ENCODE peak calls at places on chromosomes 7 and 10, in four cellular contexts. One of them, this sample, is unnamed.

GRCh38 chr7:140029072-140029471 is 33.7 kb downstream of the PARP12 start:
- DNase-seq in HEK293T: no peak
- DNase-seq in WTC11: no peak
- DNase-seq in HepG2: no peak
- DNase-seq in this sample: no peak

GRCh38 chr7:28858206-28858605 is 99.9 kb downstream of the TRIL start:
- DNase-seq in HEK293T: no peak
- DNase-seq in WTC11: no peak
- DNase-seq in HepG2: no peak
- DNase-seq in this sample: no peak

GRCh38 chr10:13961096-13961495 is 369.6 kb downstream of the FRMD4A start:
- DNase-seq in HEK293T: no peak
- DNase-seq in WTC11: no peak
- DNase-seq in HepG2: no peak
- DNase-seq in this sample: no peak

GRCh38 chr7:148480479-148481146 is 110.0 kb upstream of the C7orf33 start:
- DNase-seq in HEK293T: no peak
- DNase-seq in WTC11: no peak
- DNase-seq in HepG2: no peak
- DNase-seq in this sample: no peak

GRCh38 chr10:70557876-70558275 is 44.7 kb downstream of the PRF1 start:
- DNase-seq in HEK293T: no peak
- DNase-seq in WTC11: no peak
- DNase-seq in HepG2: no peak
- DNase-seq in this sample: no peak

GRCh38 chr7:121084748-121085336 is 96.3 kb downstream of the CPED1 start:
- DNase-seq in HEK293T: no peak
- DNase-seq in WTC11: no peak
- DNase-seq in HepG2: peak; percentile 24
- DNase-seq in this sample: no peak

GRCh38 chr7:1246170-1246870 is 13.6 kb downstream of the UNCX start:
- DNase-seq in HEK293T: no peak
- DNase-seq in WTC11: no peak
- DNase-seq in HepG2: no peak
- DNase-seq in this sample: no peak

GRCh38 chr10:114181971-114182370 is 2.8 kb downstream of the TDRD1 start:
- DNase-seq in HEK293T: no peak
- DNase-seq in WTC11: no peak
- DNase-seq in HepG2: no peak
- DNase-seq in this sample: no peak

GRCh38 chr7:8362723-8363369 is 70.6 kb upstream of the NXPH1 start:
- DNase-seq in HEK293T: no peak
- DNase-seq in WTC11: no peak
- DNase-seq in HepG2: no peak
- DNase-seq in this sample: no peak

GRCh38 chr7:5554287-5554785 is 130.7 kb upstream of the TNRC18 start:
- DNase-seq in HEK293T: no peak
- DNase-seq in WTC11: no peak
- DNase-seq in HepG2: no peak
- DNase-seq in this sample: no peak

GRCh38 chr7:99372275-99373085 is 2.0 kb upstream of the ARPC1B start:
- DNase-seq in HEK293T: no peak
- DNase-seq in WTC11: no peak
- DNase-seq in HepG2: peak; percentile 97
- DNase-seq in this sample: no peak

GRCh38 chr7:38057829-38058228 is 120.2 kb upstream of the STARD3NL start:
- DNase-seq in HEK293T: no peak
- DNase-seq in WTC11: no peak
- DNase-seq in HepG2: no peak
- DNase-seq in this sample: no peak

GRCh38 chr10:6689036-6689435 is 109.0 kb upstream of the PRKCQ start:
- DNase-seq in HEK293T: no peak
- DNase-seq in WTC11: no peak
- DNase-seq in HepG2: no peak
- DNase-seq in this sample: no peak

GRCh38 chr10:7030134-7030855 is 380.5 kb downstream of the SFMBT2 start:
- DNase-seq in HEK293T: no peak
- DNase-seq in WTC11: no peak
- DNase-seq in HepG2: no peak
- DNase-seq in this sample: no peak

GRCh38 chr10:18689498-18689897 is 30.3 kb downstream of the ARL5B start:
- DNase-seq in HEK293T: peak; percentile 8
- DNase-seq in WTC11: no peak
- DNase-seq in HepG2: peak; percentile 24
- DNase-seq in this sample: peak; percentile 9

GRCh38 chr10:30857803-30858202 is 173.9 kb downstream of the ZNF438 start:
- DNase-seq in HEK293T: no peak
- DNase-seq in WTC11: no peak
- DNase-seq in HepG2: no peak
- DNase-seq in this sample: no peak

GRCh38 chr10:58898854-58899573 is 277.4 kb upstream of the PHYHIPL start:
- DNase-seq in HEK293T: no peak
- DNase-seq in WTC11: no peak
- DNase-seq in HepG2: no peak
- DNase-seq in this sample: no peak

GRCh38 chr7:99789441-99790070 is 5.6 kb upstream of the CYP3A4 start:
- DNase-seq in HEK293T: no peak
- DNase-seq in WTC11: no peak
- DNase-seq in HepG2: no peak
- DNase-seq in this sample: no peak

GRCh38 chr7:123871998-123872867 is 27.3 kb downstream of the HYAL4 start:
- DNase-seq in HEK293T: peak; percentile 47
- DNase-seq in WTC11: peak; percentile 55
- DNase-seq in HepG2: peak; percentile 55
- DNase-seq in this sample: peak; percentile 45

GRCh38 chr7:92034116-92034515 is 93.5 kb downstream of the AKAP9 start:
- DNase-seq in HEK293T: no peak
- DNase-seq in WTC11: no peak
- DNase-seq in HepG2: no peak
- DNase-seq in this sample: no peak

GRCh38 chr7:130960208-130960988 is 226.4 kb upstream of the KLF14 start:
- DNase-seq in HEK293T: no peak
- DNase-seq in WTC11: no peak
- DNase-seq in HepG2: no peak
- DNase-seq in this sample: peak; percentile 34

GRCh38 chr10:67306588-67307205 is 380.9 kb downstream of the LRRTM3 start:
- DNase-seq in HEK293T: peak; percentile 42
- DNase-seq in WTC11: no peak
- DNase-seq in HepG2: peak; percentile 27
- DNase-seq in this sample: peak; percentile 18

GRCh38 chr7:148916186-148916585 is 32.1 kb upstream of the EZH2 start:
- DNase-seq in HEK293T: no peak
- DNase-seq in WTC11: no peak
- DNase-seq in HepG2: no peak
- DNase-seq in this sample: no peak

GRCh38 chr7:25075459-25075858 is 49.6 kb downstream of the CYCS start:
- DNase-seq in HEK293T: no peak
- DNase-seq in WTC11: no peak
- DNase-seq in HepG2: no peak
- DNase-seq in this sample: no peak

GRCh38 chr7:42237891-42238531 is 1.0 kb upstream of the GLI3 start:
- DNase-seq in HEK293T: peak; percentile 38
- DNase-seq in WTC11: peak; percentile 79
- DNase-seq in HepG2: no peak
- DNase-seq in this sample: peak; percentile 18

GRCh38 chr10:21661935-21662334 is 127.9 kb downstream of the MLLT10 start:
- DNase-seq in HEK293T: no peak
- DNase-seq in WTC11: no peak
- DNase-seq in HepG2: no peak
- DNase-seq in this sample: no peak

DNA sequence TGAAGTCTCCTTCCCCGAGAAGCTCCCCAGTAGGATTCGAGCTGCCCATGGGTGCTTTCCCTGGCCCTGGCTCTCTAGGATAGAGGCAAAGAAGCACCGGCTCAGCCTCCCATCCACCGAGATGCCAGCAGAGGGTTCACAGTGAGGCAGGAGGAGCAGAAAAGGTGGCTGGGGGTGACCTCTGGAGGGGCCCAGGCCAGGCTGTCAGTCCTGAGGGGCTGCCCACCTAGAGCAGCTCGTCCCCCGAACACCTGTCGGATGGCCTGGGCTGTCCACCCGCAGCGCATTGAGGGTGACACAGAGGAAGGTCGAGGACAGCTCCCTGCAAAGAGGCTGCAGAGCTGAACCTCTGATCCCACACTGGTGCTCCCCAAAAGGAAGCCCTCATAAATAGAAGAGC is 167.2 kb upstream of the PPP2R2D start:
- DNase-seq in HEK293T: no peak
- DNase-seq in WTC11: no peak
- DNase-seq in HepG2: no peak
- DNase-seq in this sample: no peak
- TF ChIP-seq ELF4 in HEK293T: no peak
- TF ChIP-seq ELF4 in WTC11: no peak
- TF ChIP-seq ELF4 in HepG2: no peak
- TF ChIP-seq ELF4 in this sample: no peak

GRCh38 chr7:21641546-21641945 is 98.7 kb downstream of the DNAH11 start:
- DNase-seq in HEK293T: no peak
- DNase-seq in WTC11: no peak
- DNase-seq in HepG2: no peak
- DNase-seq in this sample: no peak

GRCh38 chr7:21636694-21637093 is 93.9 kb downstream of the DNAH11 start:
- DNase-seq in HEK293T: no peak
- DNase-seq in WTC11: no peak
- DNase-seq in HepG2: no peak
- DNase-seq in this sample: no peak

GRCh38 chr7:21640150-21640549 is 97.3 kb downstream of the DNAH11 start:
- DNase-seq in HEK293T: no peak
- DNase-seq in WTC11: no peak
- DNase-seq in HepG2: no peak
- DNase-seq in this sample: no peak

GRCh38 chr7:21642422-21642821 is 99.6 kb downstream of the DNAH11 start:
- DNase-seq in HEK293T: peak; percentile 40
- DNase-seq in WTC11: no peak
- DNase-seq in HepG2: no peak
- DNase-seq in this sample: no peak

GRCh38 chr7:21639206-21639868 is 96.5 kb downstream of the DNAH11 start:
- DNase-seq in HEK293T: no peak
- DNase-seq in WTC11: no peak
- DNase-seq in HepG2: no peak
- DNase-seq in this sample: no peak
- TF ChIP-seq ELF4 in HEK293T: no peak
- TF ChIP-seq ELF4 in WTC11: no peak
- TF ChIP-seq ELF4 in HepG2: no peak
- TF ChIP-seq ELF4 in this sample: no peak

GRCh38 chr10:89481662-89482061 is 53.7 kb downstream of the SLC16A12 start:
- DNase-seq in HEK293T: no peak
- DNase-seq in WTC11: no peak
- DNase-seq in HepG2: no peak
- DNase-seq in this sample: no peak
- TF ChIP-seq ELF4 in HEK293T: no peak
- TF ChIP-seq ELF4 in WTC11: no peak
- TF ChIP-seq ELF4 in HepG2: no peak
- TF ChIP-seq ELF4 in this sample: no peak

GRCh38 chr10:121267236-121268003 is 330.8 kb downstream of the FGFR2 start:
- DNase-seq in HEK293T: no peak
- DNase-seq in WTC11: no peak
- DNase-seq in HepG2: no peak
- DNase-seq in this sample: peak; percentile 4
- TF ChIP-seq ELF4 in HEK293T: no peak
- TF ChIP-seq ELF4 in WTC11: no peak
- TF ChIP-seq ELF4 in HepG2: no peak
- TF ChIP-seq ELF4 in this sample: no peak

GRCh38 chr10:8527773-8528172 is 473.3 kb downstream of the GATA3 start:
- DNase-seq in HEK293T: no peak
- DNase-seq in WTC11: no peak
- DNase-seq in HepG2: no peak
- DNase-seq in this sample: no peak
- TF ChIP-seq ELF4 in HEK293T: no peak
- TF ChIP-seq ELF4 in WTC11: no peak
- TF ChIP-seq ELF4 in HepG2: no peak
- TF ChIP-seq ELF4 in this sample: no peak

GRCh38 chr7:127578711-127579275 is 6.6 kb downstream of the GCC1 start:
- DNase-seq in HEK293T: no peak
- DNase-seq in WTC11: no peak
- DNase-seq in HepG2: no peak
- DNase-seq in this sample: no peak

GRCh38 chr7:127581716-127582115 is 3.7 kb downstream of the GCC1 start:
- DNase-seq in HEK293T: no peak
- DNase-seq in WTC11: no peak
- DNase-seq in HepG2: no peak
- DNase-seq in this sample: no peak

GRCh38 chr7:127582361-127582760 is 3.0 kb downstream of the GCC1 start:
- DNase-seq in HEK293T: no peak
- DNase-seq in WTC11: no peak
- DNase-seq in HepG2: peak; percentile 70
- DNase-seq in this sample: no peak

GRCh38 chr7:127580612-127581011 is 4.8 kb downstream of the GCC1 start:
- DNase-seq in HEK293T: no peak
- DNase-seq in WTC11: no peak
- DNase-seq in HepG2: no peak
- DNase-seq in this sample: no peak

GRCh38 chr7:127578036-127578684 is 7.2 kb downstream of the GCC1 start:
- DNase-seq in HEK293T: no peak
- DNase-seq in WTC11: no peak
- DNase-seq in HepG2: peak; percentile 20
- DNase-seq in this sample: peak; percentile 20
- TF ChIP-seq ELF4 in HEK293T: no peak
- TF ChIP-seq ELF4 in WTC11: no peak
- TF ChIP-seq ELF4 in HepG2: no peak
- TF ChIP-seq ELF4 in this sample: no peak

This sample was measured in K562.